ENCODE peak calls at places on chromosome 2, in six cellular contexts. S is Caki2, P is left ventricle myocardium superior, B is IMR-90, F is NAMALWA, E is heart right ventricle. Q is an unnamed sample.
A peak's percentile ranks its signal among the peaks of the same experiment; 100 is the strongest.

GRCh38 chr2:100831831-100832230 is 11.9 kb downstream of the NPAS2 start:
- DNase-seq in S (no peak), P (peak; percentile 74), B (no peak), F (no peak), E (peak; percentile 36), Q (no peak)

GRCh38 chr2:18883626-18884456 is 294.5 kb upstream of the NT5C1B start:
- DNase-seq in S (peak; percentile 6), P (no peak), B (peak; percentile 62), F (peak; percentile 24), E (no peak), Q (peak; percentile 38)

GRCh38 chr2:5020451-5020850 is 671.7 kb upstream of the SOX11 start:
- DNase-seq in S (no peak), P (no peak), B (no peak), F (no peak), E (no peak), Q (no peak)

GRCh38 chr2:85744771-85745601 is 8.8 kb upstream of the ATOH8 start:
- DNase-seq in S (no peak), P (peak; percentile 74), B (peak; percentile 70), F (peak; percentile 26), E (no peak), Q (no peak)

GRCh38 chr2:86216577-86217555 is 17.6 kb downstream of the MRPL35 start:
- DNase-seq in S (no peak), P (no peak), B (no peak), F (no peak), E (no peak), Q (no peak)

GRCh38 chr2:83665154-83665553 is 793.9 kb downstream of the SUCLG1 start:
- DNase-seq in S (no peak), P (no peak), B (no peak), F (no peak), E (no peak), Q (no peak)

GRCh38 chr2:8107979-8108378 is 573.9 kb upstream of the ID2 start:
- DNase-seq in S (no peak), P (no peak), B (no peak), F (no peak), E (no peak), Q (no peak)

GRCh38 chr2:149330127-149331022 is at the start of gene LYPD6:
- DNase-seq in S (peak; percentile 74), P (peak; percentile 85), B (peak; percentile 52), F (no peak), E (peak; percentile 75), Q (peak; percentile 84)

GRCh38 chr2:99425022-99425421 is 64.8 kb downstream of the REV1 start:
- DNase-seq in S (no peak), P (no peak), B (peak; percentile 86), F (no peak), E (no peak), Q (no peak)

GRCh38 chr2:19611491-19612332 is 253.3 kb upstream of the OSR1 start:
- DNase-seq in S (peak; percentile 95), P (no peak), B (peak; percentile 98), F (no peak), E (no peak), Q (peak; percentile 10)

GRCh38 chr2:112824701-112825099 is 11.9 kb downstream of the IL1B start:
- DNase-seq in S (no peak), P (no peak), B (no peak), F (no peak), E (no peak), Q (no peak)

GRCh38 chr2:220053919-220054318 is 426.5 kb downstream of the SLC4A3 start:
- DNase-seq in S (no peak), P (no peak), B (peak; percentile 19), F (peak; percentile 61), E (no peak), Q (peak; percentile 15)

GRCh38 chr2:227164745-227165350 is 424 bp downstream of the COL4A3 start:
- DNase-seq in S (peak; percentile 59), P (peak; percentile 53), B (no peak), F (no peak), E (peak; percentile 20), Q (peak; percentile 84)

GRCh38 chr2:80199504-80199903 is 105.0 kb downstream of the LRRTM1 start:
- DNase-seq in S (no peak), P (no peak), B (no peak), F (no peak), E (no peak), Q (no peak)

GRCh38 chr2:217052856-217053577 is 193.2 kb upstream of the TNP1 start:
- DNase-seq in S (no peak), P (no peak), B (no peak), F (no peak), E (no peak), Q (no peak)

GRCh38 chr2:191038241-191038725 is 24.3 kb upstream of the STAT1 start:
- DNase-seq in S (no peak), P (no peak), B (peak; percentile 80), F (no peak), E (no peak), Q (peak; percentile 28)

GRCh38 chr2:20539133-20539719 is 92.4 kb downstream of the RHOB start:
- DNase-seq in S (no peak), P (no peak), B (no peak), F (no peak), E (no peak), Q (no peak)

GRCh38 chr2:24382363-24383021 is 22.2 kb upstream of the ITSN2 start:
- DNase-seq in S (peak; percentile 68), P (peak; percentile 59), B (peak; percentile 65), F (peak; percentile 87), E (peak; percentile 24), Q (peak; percentile 63)

Q was measured in MM.1S.